ENCODE peak calls at places on chromosomes 7 and 10, in eight cellular contexts. C is uterus; N is stimulated activated CD4-positive, alpha-beta T cell treated with anti-CD3 and anti-CD28 coated beads, Interleukin-4, amount 100 ng/mL, for 48 hours; R is PC-3; B is MV-4-11; F is NCI-H1105 treated with DMSO at 0.1 percent for 48 hours; Z is NCI-H1694 treated with DMSO at 0.1 percent for 48 hours; P is A549. X is an unnamed sample.

GRCh38 chr7:157572622-157573021 is 235.8 kb downstream of the DNAJB6 start:
- DNase-seq in C (no peak), P (no peak), Z (no peak), N (no peak), R (no peak), B (no peak), F (no peak), X (no peak)

GRCh38 chr10:92436611-92437010 is 137.3 kb downstream of the IDE start:
- DNase-seq in B (no peak), C (no peak), F (no peak), N (no peak), R (no peak), P (no peak), Z (no peak), X (no peak)

GRCh38 chr10:77392851-77393250 is 244.8 kb downstream of the KCNMA1 start:
- DNase-seq in Z (no peak), F (peak; percentile 2), P (peak; percentile 80), B (no peak), C (no peak), N (no peak), R (peak; percentile 100), X (no peak)

GRCh38 chr10:27659786-27660185 is 85.8 kb downstream of the MKX start:
- DNase-seq in B (peak; percentile 35), F (no peak), P (no peak), Z (no peak), R (no peak), N (no peak), C (no peak), X (no peak)

GRCh38 chr7:75989084-75989725 is 5.2 kb downstream of the TMEM120A start:
- DNase-seq in F (no peak), B (no peak), C (no peak), N (no peak), R (no peak), Z (no peak), P (no peak), X (no peak)

GRCh38 chr7:23246540-23246939 is at the start of gene GPNMB:
- DNase-seq in N (no peak), F (no peak), P (no peak), B (no peak), R (peak; percentile 25), Z (no peak), C (peak; percentile 63), X (no peak)

GRCh38 chr7:139915864-139916716 is 87.0 kb downstream of the TBXAS1 start:
- DNase-seq in F (no peak), C (peak; percentile 38), P (peak; percentile 88), Z (no peak), B (peak; percentile 94), N (peak; percentile 42), R (peak; percentile 98), X (no peak)

GRCh38 chr7:29993169-29993568 is 3.6 kb upstream of the SCRN1 start:
- DNase-seq in N (no peak), F (no peak), B (no peak), Z (no peak), R (no peak), P (no peak), C (no peak), X (no peak)

GRCh38 chr7:1246170-1246870 is 13.6 kb downstream of the UNCX start:
- DNase-seq in P (no peak), R (no peak), Z (no peak), N (no peak), B (no peak), F (no peak), C (no peak), X (no peak)

GRCh38 chr7:150954986-150955518 is 23.1 kb downstream of the KCNH2 start:
- DNase-seq in N (no peak), Z (no peak), C (no peak), F (no peak), P (no peak), R (no peak), B (no peak), X (no peak)

GRCh38 chr7:78161781-78162180 is 363.2 kb downstream of the PHTF2 start:
- DNase-seq in B (no peak), N (no peak), Z (no peak), C (no peak), F (no peak), R (no peak), P (no peak), X (no peak)